ENCODE peak calls at places on chromosomes 11 and 22, in nine cellular contexts. E, P, T, C, L, D, K, V and F are unnamed samples.

GRCh38 chr22:31278643-31279326 is 13.5 kb downstream of the PIK3IP1 start:
- DNase-seq in E (no peak), P (no peak), T (no peak), C (no peak), L (no peak), D (no peak), K (no peak), V (no peak), F (no peak)

GRCh38 chr22:50572965-50573364 is 5.3 kb downstream of the CPT1B start:
- DNase-seq in E (no peak), P (no peak), T (no peak), C (no peak), L (no peak), D (no peak), K (no peak), V (no peak), F (no peak)

GRCh38 chr11:11179239-11179638 is 173.8 kb downstream of the CSNK2A3 start:
- DNase-seq in E (no peak), P (peak; percentile 56), T (no peak), C (peak; percentile 67), L (no peak), D (peak; percentile 62), K (no peak), V (no peak), F (no peak)

GRCh38 chr22:40499187-40499753 is 128.9 kb downstream of the SGSM3 start:
- DNase-seq in E (peak; percentile 48), P (peak; percentile 96), T (no peak), C (peak; percentile 94), L (peak; percentile 20), D (peak; percentile 64), K (peak; percentile 40), V (peak; percentile 14), F (no peak)

GRCh38 chr11:78954261-78954660 is 379.6 kb upstream of the NARS2 start:
- DNase-seq in E (no peak), P (no peak), T (no peak), C (no peak), L (no peak), D (no peak), K (no peak), V (no peak), F (no peak)

GRCh38 chr22:45094826-45095225 is 68.9 kb upstream of the NUP50 start:
- DNase-seq in E (no peak), P (no peak), T (no peak), C (no peak), L (no peak), D (no peak), K (no peak), V (no peak), F (no peak)

GRCh38 chr11:119717839-119718534 is 11.0 kb downstream of the NECTIN1 start:
- DNase-seq in E (no peak), P (no peak), T (peak; percentile 53), C (no peak), L (no peak), D (no peak), K (no peak), V (peak; percentile 60), F (no peak)

GRCh38 chr11:61158691-61159381 is 2.4 kb downstream of the VPS37C start:
- DNase-seq in E (no peak), P (peak; percentile 87), T (no peak), C (peak; percentile 62), L (no peak), D (no peak), K (no peak), V (no peak), F (no peak)

GRCh38 chr11:63839508-63840355 is 822 bp downstream of the MARK2 start:
- DNase-seq in E (peak; percentile 23), P (peak; percentile 17), T (no peak), C (no peak), L (no peak), D (peak; percentile 39), K (peak; percentile 58), V (no peak), F (no peak)

GRCh38 chr11:116687458-116688201 is 85.2 kb downstream of the BUD13 start:
- DNase-seq in E (no peak), P (no peak), T (no peak), C (no peak), L (no peak), D (no peak), K (no peak), V (peak; percentile 16), F (no peak)

GRCh38 chr22:43213066-43213465 is 26.1 kb upstream of the TTLL12 start:
- DNase-seq in E (no peak), P (no peak), T (peak; percentile 64), C (no peak), L (no peak), D (peak; percentile 62), K (peak; percentile 48), V (no peak), F (no peak)

GRCh38 chr22:23401111-23401909 is 178.8 kb downstream of the IGLL1 start:
- DNase-seq in E (no peak), P (peak; percentile 29), T (no peak), C (peak; percentile 32), L (no peak), D (no peak), K (peak; percentile 11), V (no peak), F (no peak)

GRCh38 chr11:106031210-106031845 is 9.3 kb upstream of the MSANTD4 start:
- DNase-seq in E (no peak), P (peak; percentile 66), T (no peak), C (peak; percentile 25), L (no peak), D (no peak), K (no peak), V (no peak), F (no peak)

GRCh38 chr22:37880668-37881440 is 25.2 kb upstream of the MICALL1 start:
- DNase-seq in E (no peak), P (peak; percentile 74), T (no peak), C (peak; percentile 60), L (no peak), D (peak; percentile 87), K (no peak), V (no peak), F (no peak)

GRCh38 chr11:12430912-12431311 is 53.5 kb downstream of the PARVA start:
- DNase-seq in E (no peak), P (peak; percentile 91), T (no peak), C (peak; percentile 85), L (no peak), D (peak; percentile 57), K (no peak), V (no peak), F (no peak)

GRCh38 chr11:48111941-48112340 is 104.7 kb upstream of the OR4B1 start:
- DNase-seq in E (no peak), P (no peak), T (no peak), C (no peak), L (no peak), D (no peak), K (no peak), V (no peak), F (no peak)

GRCh38 chr11:119474682-119475596 is 52.0 kb upstream of the THY1 start:
- DNase-seq in E (peak; percentile 75), P (peak; percentile 80), T (peak; percentile 80), C (peak; percentile 77), L (peak; percentile 46), D (peak; percentile 83), K (peak; percentile 74), V (peak; percentile 86), F (peak; percentile 59)

GRCh38 chr11:65477271-65478029 is 21.4 kb upstream of the MALAT1 start:
- DNase-seq in E (peak; percentile 95), P (peak; percentile 95), T (peak; percentile 85), C (peak; percentile 96), L (peak; percentile 94), D (peak; percentile 96), K (peak; percentile 96), V (peak; percentile 98), F (peak; percentile 88)

GRCh38 chr22:33785283-33785991 is 134.8 kb downstream of the LARGE1 start:
- DNase-seq in E (no peak), P (peak; percentile 85), T (no peak), C (no peak), L (peak; percentile 35), D (no peak), K (no peak), V (peak; percentile 19), F (no peak)

GRCh38 chr11:110148775-110149744 is 55.9 kb downstream of the ZC3H12C start:
- DNase-seq in E (no peak), P (peak; percentile 82), T (no peak), C (peak; percentile 63), L (no peak), D (no peak), K (peak; percentile 16), V (no peak), F (no peak)

DNA sequence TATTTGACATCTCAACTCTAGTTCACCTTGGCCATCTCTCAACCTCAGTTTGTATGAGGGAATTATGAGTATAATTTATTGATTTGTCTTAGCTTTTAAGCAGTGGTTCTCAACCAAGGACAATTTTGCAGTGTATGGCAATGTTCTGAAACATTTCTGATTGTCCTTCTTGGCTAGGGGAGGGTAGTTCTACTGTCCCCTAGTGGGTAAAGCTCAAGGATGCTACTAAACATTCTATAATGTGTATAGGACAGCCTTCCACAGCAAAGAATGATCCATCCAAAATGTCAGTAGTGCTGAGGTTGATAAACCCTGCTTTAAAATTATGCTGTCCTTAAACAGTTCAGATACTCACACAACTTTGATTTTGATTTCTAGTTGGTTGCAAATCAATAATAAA is 78.1 kb upstream of the ALKBH3 start:
- DNase-seq in E (no peak), P (peak; percentile 16), T (no peak), C (no peak), L (peak; percentile 22), D (no peak), K (no peak), V (peak; percentile 10), F (no peak)
- TF ChIP-seq CTCF in E (no peak), P (peak; percentile 45), T (peak; percentile 15), C (peak; percentile 13), L (peak; percentile 41), D (no peak), K (peak; percentile 47), V (peak; percentile 21), F (peak; percentile 30)

GRCh38 chr22:41672780-41673509 is 15.7 kb downstream of the SNU13 start:
- DNase-seq in E (no peak), P (no peak), T (no peak), C (no peak), L (no peak), D (no peak), K (no peak), V (no peak), F (no peak)
- TF ChIP-seq CTCF in E (peak; percentile 22), P (peak; percentile 18), T (no peak), C (peak; percentile 48), L (peak; percentile 23), D (no peak), K (peak; percentile 32), V (no peak), F (peak; percentile 27)

GRCh38 chr11:70158201-70158600 is 44.9 kb upstream of the FADD start:
- DNase-seq in E (no peak), P (peak; percentile 9), T (peak; percentile 71), C (no peak), L (no peak), D (no peak), K (peak; percentile 43), V (peak; percentile 58), F (no peak)
- TF ChIP-seq CTCF in E (peak; percentile 10), P (peak; percentile 25), T (peak; percentile 59), C (no peak), L (no peak), D (no peak), K (peak; percentile 64), V (no peak), F (peak; percentile 60)

DNA sequence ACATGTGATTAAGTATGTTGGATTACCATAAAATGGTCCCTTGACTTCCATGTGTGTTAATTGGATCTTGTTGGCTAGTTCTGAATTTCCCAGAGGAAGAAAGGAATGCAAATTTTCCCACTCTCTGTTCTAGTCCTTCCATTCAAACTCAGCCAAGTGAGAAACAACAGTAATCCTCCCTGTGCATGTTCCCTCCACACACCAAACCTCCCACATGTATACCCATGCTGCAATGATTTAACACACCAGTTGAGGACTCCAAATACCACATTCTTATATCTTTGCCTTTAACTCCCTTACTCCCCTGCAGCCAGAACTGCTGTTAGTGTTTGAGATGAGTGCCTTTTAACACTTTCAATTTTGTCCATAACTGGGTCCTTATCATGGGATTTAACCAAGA is 1158.9 kb downstream of the DLG2 start:
- DNase-seq in E (no peak), P (no peak), T (peak; percentile 2), C (no peak), L (no peak), D (no peak), K (no peak), V (no peak), F (no peak)
- TF ChIP-seq CTCF in E (no peak), P (no peak), T (no peak), C (no peak), L (no peak), D (no peak), K (no peak), V (no peak), F (no peak)